ENCODE peak calls at places on chromosomes 1 and 21, in six cellular contexts. A is K562, R is GM12891, S is H1, T is HepG2, M is GM12878. C is an unnamed sample.

GRCh38 chr1:78319603-78320002 is 171.2 kb upstream of the PTGFR start:
- DNase-seq in T (no peak), M (no peak), A (no peak), R (no peak), S (no peak), C (no peak)

GRCh38 chr1:154746620-154747299 is 123.3 kb downstream of the KCNN3 start:
- DNase-seq in R (no peak), M (no peak), T (no peak), A (no peak), S (no peak), C (no peak)

GRCh38 chr1:154716614-154717372 is 108.8 kb upstream of the ADAR start:
- DNase-seq in S (no peak), T (no peak), M (no peak), R (no peak), A (no peak), C (no peak)

GRCh38 chr1:31373897-31374486 is 1.1 kb upstream of the FABP3 start:
- DNase-seq in T (no peak), S (no peak), R (no peak), M (no peak), A (no peak), C (no peak)

GRCh38 chr1:107530543-107530942 is 389.7 kb downstream of the NTNG1 start:
- DNase-seq in A (no peak), M (no peak), T (no peak), R (no peak), S (no peak), C (no peak)

GRCh38 chr1:6348511-6349191 is 44.9 kb downstream of the ACOT7 start:
- DNase-seq in A (no peak), S (no peak), T (no peak), R (no peak), M (no peak), C (no peak)

GRCh38 chr1:55214903-55215193 is 316 bp downstream of the USP24 start:
- DNase-seq in A (peak), R (no peak), S (peak), T (no peak), M (no peak), C (no peak)

GRCh38 chr1:15212989-15213291 is 34.1 kb upstream of the FHAD1 start:
- DNase-seq in T (no peak), R (no peak), A (no peak), M (no peak), S (no peak), C (no peak)

GRCh38 chr1:161913482-161914140 is 110.1 kb downstream of the OLFML2B start:
- DNase-seq in T (peak), A (no peak), R (no peak), M (no peak), S (no peak), C (no peak)

GRCh38 chr1:42999308-42999707 is 40.6 kb upstream of the SLC2A1 start:
- DNase-seq in M (no peak), A (no peak), R (no peak), T (peak), S (no peak), C (no peak)

GRCh38 chr21:45579383-45580180 is 37.3 kb upstream of the SLC19A1 start:
- DNase-seq in S (peak), T (no peak), R (no peak), M (no peak), A (no peak), C (no peak)

GRCh38 chr1:115183158-115183557 is 93.9 kb upstream of the TSPAN2 start:
- DNase-seq in R (no peak), A (no peak), S (peak), T (no peak), M (no peak), C (no peak)

GRCh38 chr1:70840260-70840953 is 207.2 kb downstream of the PTGER3 start:
- DNase-seq in A (no peak), M (no peak), S (no peak), R (no peak), T (no peak), C (no peak)

GRCh38 chr1:248841702-248842395 is 3.8 kb downstream of the ZNF672 start:
- DNase-seq in M (no peak), R (no peak), A (peak), S (peak), T (peak), C (no peak)

GRCh38 chr1:33036051-33036525 is 595 bp downstream of the AK2 start:
- DNase-seq in M (no peak), A (peak), S (no peak), T (peak), R (no peak), C (no peak)

GRCh38 chr1:29290414-29290980 is 54.2 kb downstream of the PTPRU start:
- DNase-seq in A (no peak), R (no peak), M (no peak), S (no peak), T (no peak), C (no peak)

GRCh38 chr1:202952818-202953217 is 5.3 kb downstream of the ADIPOR1 start:
- DNase-seq in R (no peak), M (no peak), T (no peak), A (no peak), S (no peak), C (no peak)

GRCh38 chr1:245074232-245074747 is 80.5 kb upstream of the KIF26B start:
- DNase-seq in M (no peak), A (no peak), T (no peak), R (no peak), S (no peak), C (no peak)

GRCh38 chr1:109388884-109389637 is 8.7 kb downstream of the SORT1 start:
- DNase-seq in R (no peak), M (no peak), S (no peak), T (no peak), A (peak), C (no peak)

GRCh38 chr1:206581571-206581981 is 30.7 kb downstream of the EIF2D start:
- DNase-seq in A (no peak), T (no peak), R (no peak), S (no peak), M (no peak), C (no peak)

GRCh38 chr1:206578115-206578935 is 33.9 kb downstream of the EIF2D start:
- DNase-seq in R (no peak), M (no peak), T (no peak), A (no peak), S (no peak), C (no peak)

GRCh38 chr1:206580438-206581113 is 31.7 kb downstream of the EIF2D start:
- DNase-seq in A (no peak), T (no peak), S (no peak), M (no peak), R (no peak), C (no peak)

GRCh38 chr1:206578959-206579358 is 33.3 kb downstream of the EIF2D start:
- DNase-seq in T (no peak), A (no peak), S (no peak), M (no peak), R (no peak), C (no peak)

GRCh38 chr1:206579747-206580437 is 32.4 kb downstream of the EIF2D start:
- DNase-seq in M (peak), T (no peak), S (no peak), A (peak), R (no peak), C (peak)
- TF ChIP-seq POLR2AphosphoS5 in M (peak), T (no peak), S (no peak), A (no peak), R (peak), C (no peak)

GRCh38 chr1:167882376-167882775 is 31.6 kb downstream of the ADCY10 start:
- DNase-seq in A (no peak), S (no peak), M (no peak), R (no peak), T (no peak), C (no peak)

GRCh38 chr1:167878372-167879160 is 35.4 kb downstream of the ADCY10 start:
- DNase-seq in A (peak), M (no peak), R (no peak), S (no peak), T (peak), C (no peak)

GRCh38 chr1:167881069-167881468 is 32.9 kb downstream of the ADCY10 start:
- DNase-seq in S (no peak), A (no peak), M (no peak), R (no peak), T (no peak), C (no peak)

GRCh38 chr1:167880570-167880969 is 33.4 kb downstream of the ADCY10 start:
- DNase-seq in A (peak), R (no peak), S (no peak), M (no peak), T (no peak), C (no peak)

GRCh38 chr1:167881786-167882185 is 32.1 kb downstream of the ADCY10 start:
- DNase-seq in R (no peak), M (no peak), T (peak), A (no peak), S (no peak), C (no peak)
- TF ChIP-seq POLR2A in R (no peak), M (no peak), T (no peak), A (no peak), S (no peak), C (no peak)

GRCh38 chr1:36328713-36329112 is 5.3 kb upstream of the EVA1B start:
- DNase-seq in T (no peak), S (no peak), R (no peak), A (peak), M (no peak), C (no peak)

GRCh38 chr1:36326499-36326898 is 3.1 kb upstream of the EVA1B start:
- DNase-seq in S (no peak), T (no peak), A (peak), R (no peak), M (no peak), C (no peak)

GRCh38 chr1:36329817-36330216 is 6.4 kb upstream of the EVA1B start:
- DNase-seq in R (no peak), S (no peak), T (no peak), M (no peak), A (no peak), C (no peak)

GRCh38 chr1:36328088-36328480 is 4.6 kb upstream of the EVA1B start:
- DNase-seq in M (no peak), R (no peak), T (no peak), A (no peak), S (no peak), C (no peak)

GRCh38 chr1:36327421-36328087 is 4.1 kb upstream of the EVA1B start:
- DNase-seq in M (no peak), R (no peak), S (no peak), A (no peak), T (no peak), C (no peak)
- TF ChIP-seq TAF1 in M (no peak), R (no peak), S (no peak), A (no peak), T (no peak), C (no peak)

GRCh38 chr1:193111641-193112090 is 6.5 kb upstream of the GLRX2 start:
- DNase-seq in S (no peak), M (no peak), A (peak), T (peak), R (no peak), C (no peak)
- TF ChIP-seq POLR2AphosphoS5 in S (no peak), M (no peak), A (no peak), T (no peak), R (no peak), C (no peak)